ENCODE peak calls at places on chromosomes 4 and X, in eight cellular contexts. X, U, G, C, K, V, R and A are unnamed samples. For H3K4me1, the result is how much of the 10 kb centered on the place peaks cover.

GRCh38 chrX:127877358-127877757 is 174.8 kb downstream of the ACTRT1 start:
- DNase-seq in X (no peak), U (no peak), G (no peak), C (no peak), K (no peak), V (no peak), R (no peak), A (no peak)

GRCh38 chrX:140343226-140343873 is 161.5 kb downstream of the SOX3 start:
- DNase-seq in X (no peak), U (no peak), G (no peak), C (no peak), K (no peak), V (no peak), R (no peak), A (no peak)

GRCh38 chr4:88097301-88097700 is 61.1 kb downstream of the ABCG2 start:
- DNase-seq in X (no peak), U (no peak), G (no peak), C (no peak), K (no peak), V (no peak), R (no peak), A (no peak)

GRCh38 chr4:142408003-142408441 is 438.1 kb downstream of the INPP4B start:
- DNase-seq in X (no peak), U (no peak), G (no peak), C (peak), K (no peak), V (no peak), R (no peak), A (no peak)

GRCh38 chrX:69257504-69258127 is 92.4 kb upstream of the PJA1 start:
- DNase-seq in X (no peak), U (no peak), G (no peak), C (no peak), K (no peak), V (no peak), R (no peak), A (no peak)

GRCh38 chr4:151045907-151046306 is 30.8 kb upstream of the LRBA start:
- DNase-seq in X (no peak), U (no peak), G (no peak), C (no peak), K (no peak), V (peak), R (no peak), A (no peak)

GRCh38 chrX:41002021-41002420 is 83.2 kb upstream of the USP9X start:
- DNase-seq in X (no peak), U (no peak), G (no peak), C (no peak), K (no peak), V (no peak), R (no peak), A (no peak)

GRCh38 chr4:66062044-66062443 is 391.8 kb upstream of the EPHA5 start:
- DNase-seq in X (no peak), U (no peak), G (no peak), C (no peak), K (no peak), V (no peak), R (no peak), A (no peak)

GRCh38 chr4:61246003-61246402 is 45.9 kb downstream of the ADGRL3 start:
- DNase-seq in X (no peak), U (no peak), G (no peak), C (no peak), K (no peak), V (no peak), R (no peak), A (no peak)

GRCh38 chr4:164373021-164373420 is 380.9 kb upstream of the SMIM31 start:
- DNase-seq in X (no peak), U (no peak), G (no peak), C (no peak), K (no peak), V (no peak), R (no peak), A (no peak)

GRCh38 chrX:68498044-68498507 is 775 bp upstream of the YIPF6 start:
- DNase-seq in X (no peak), U (no peak), G (no peak), C (no peak), K (no peak), V (no peak), R (no peak), A (no peak)

GRCh38 chrX:47321978-47322377 is 48.4 kb upstream of the ZNF157 start:
- DNase-seq in X (peak), U (no peak), G (no peak), C (no peak), K (no peak), V (no peak), R (no peak), A (no peak)

GRCh38 chr4:182492456-182492855 is 249.3 kb downstream of the TENM3 start:
- DNase-seq in X (no peak), U (no peak), G (no peak), C (no peak), K (no peak), V (no peak), R (no peak), A (no peak)

GRCh38 chr4:35125995-35126712 is 1118.2 kb downstream of the ARAP2 start:
- DNase-seq in X (no peak), U (no peak), G (no peak), C (no peak), K (no peak), V (no peak), R (no peak), A (no peak)

GRCh38 chrX:40154229-40154852 is 56.6 kb upstream of the BCOR start:
- DNase-seq in X (peak), U (no peak), G (no peak), C (no peak), K (no peak), V (no peak), R (no peak), A (no peak)

GRCh38 chr4:67912051-67912450 is 28.2 kb upstream of the TMPRSS11D start:
- DNase-seq in X (no peak), U (no peak), G (no peak), C (no peak), K (no peak), V (no peak), R (no peak), A (no peak)

GRCh38 chr4:72767903-72768817 is 199.1 kb upstream of the ADAMTS3 start:
- DNase-seq in X (no peak), U (no peak), G (no peak), C (no peak), K (no peak), V (no peak), R (no peak), A (no peak)

GRCh38 chr4:153260152-153260551 is 55.9 kb downstream of the TRIM2 start:
- DNase-seq in X (no peak), U (no peak), G (no peak), C (no peak), K (no peak), V (no peak), R (no peak), A (no peak)

GRCh38 chr4:41012308-41012707 is 202.0 kb downstream of the APBB2 start:
- DNase-seq in X (no peak), U (no peak), G (no peak), C (no peak), K (no peak), V (no peak), R (no peak), A (no peak)

GRCh38 chr4:137452799-137453198 is 79.5 kb downstream of the PCDH18 start:
- DNase-seq in X (no peak), U (no peak), G (no peak), C (no peak), K (no peak), V (no peak), R (no peak), A (no peak)

GRCh38 chrX:150478496-150479492 is 89.6 kb upstream of the MTM1 start:
- DNase-seq in X (no peak), U (no peak), G (no peak), C (no peak), K (no peak), V (no peak), R (no peak), A (no peak)

GRCh38 chrX:43349363-43349762 is 306.7 kb upstream of the MAOA start:
- DNase-seq in X (no peak), U (no peak), G (peak), C (no peak), K (no peak), V (peak), R (peak), A (peak)

GRCh38 chr4:155906554-155907247 is 3.2 kb downstream of the TDO2 start:
- DNase-seq in X (no peak), U (no peak), G (no peak), C (no peak), K (no peak), V (no peak), R (peak), A (no peak)

GRCh38 chr4:152050098-152050497 is 289.3 kb upstream of the GATB start:
- DNase-seq in X (no peak), U (no peak), G (no peak), C (no peak), K (no peak), V (no peak), R (no peak), A (no peak)

GRCh38 chrX:69165116-69165651 is at the start of gene PJA1:
- DNase-seq in X (peak), U (peak), G (peak), C (peak), K (peak), V (no peak), R (peak), A (peak)

GRCh38 chrX:46576458-46576857 is 2.9 kb downstream of the CHST7 start:
- DNase-seq in X (no peak), U (no peak), G (no peak), C (no peak), K (no peak), V (no peak), R (peak), A (peak)

GRCh38 chrX:8103655-8104054 is 67.4 kb downstream of the VCX2 start:
- DNase-seq in X (no peak), U (no peak), G (no peak), C (no peak), K (no peak), V (no peak), R (no peak), A (no peak)

GRCh38 chrX:9342581-9343051 is 122.2 kb upstream of the TBL1X start:
- DNase-seq in X (peak), U (peak), G (peak), C (peak), K (peak), V (peak), R (peak), A (peak)

GRCh38 chrX:3599787-3600465 is 113.5 kb downstream of the PRKX start:
- DNase-seq in X (no peak), U (no peak), G (no peak), C (no peak), K (no peak), V (no peak), R (no peak), A (no peak)

GRCh38 chrX:82757614-82758013 is 750.5 kb upstream of the POU3F4 start:
- DNase-seq in X (no peak), U (no peak), G (no peak), C (no peak), K (no peak), V (no peak), R (no peak), A (no peak)

GRCh38 chr4:104719539-104720230 is 225.0 kb upstream of the CXXC4 start:
- DNase-seq in X (no peak), U (no peak), G (no peak), C (no peak), K (no peak), V (no peak), R (no peak), A (no peak)

GRCh38 chr4:183798249-183798920 is 106.7 kb upstream of the STOX2 start:
- DNase-seq in X (no peak), U (no peak), G (no peak), C (no peak), K (no peak), V (no peak), R (no peak), A (peak)

GRCh38 chr4:30929649-30930048 is 209.5 kb downstream of the PCDH7 start:
- DNase-seq in X (no peak), U (no peak), G (no peak), C (no peak), K (no peak), V (no peak), R (no peak), A (no peak)

GRCh38 chr4:167943872-167944505 is 148.3 kb upstream of the ANXA10 start:
- DNase-seq in X (no peak), U (no peak), G (no peak), C (no peak), K (no peak), V (no peak), R (no peak), A (no peak)

GRCh38 chr4:92163348-92163747 is 140.4 kb upstream of the GRID2 start:
- DNase-seq in X (no peak), U (no peak), G (no peak), C (no peak), K (no peak), V (peak), R (no peak), A (no peak)

GRCh38 chrX:20231598-20231997 is 35.1 kb downstream of the RPS6KA3 start:
- DNase-seq in X (no peak), U (no peak), G (no peak), C (no peak), K (no peak), V (no peak), R (no peak), A (no peak)

GRCh38 chrX:4932790-4933189 is 1219.3 kb upstream of the PRKX start:
- DNase-seq in X (no peak), U (no peak), G (no peak), C (no peak), K (no peak), V (no peak), R (no peak), A (no peak)

GRCh38 chrX:40168183-40169015 is 70.6 kb upstream of the BCOR start:
- DNase-seq in X (no peak), U (no peak), G (no peak), C (peak), K (no peak), V (no peak), R (no peak), A (no peak)

GRCh38 chr4:111959202-111959601 is 186.1 kb upstream of the FAM241A start:
- DNase-seq in X (no peak), U (no peak), G (no peak), C (no peak), K (no peak), V (peak), R (no peak), A (no peak)

GRCh38 chr4:53377319-53378170 is at the start of gene FIP1L1:
- DNase-seq in X (peak), U (peak), G (peak), C (peak), K (peak), V (peak), R (peak), A (peak)
- TF ChIP-seq POLR2A in X (peak), U (peak), G (peak), C (peak), K (peak), V (peak), R (peak), A (peak)

DNA sequence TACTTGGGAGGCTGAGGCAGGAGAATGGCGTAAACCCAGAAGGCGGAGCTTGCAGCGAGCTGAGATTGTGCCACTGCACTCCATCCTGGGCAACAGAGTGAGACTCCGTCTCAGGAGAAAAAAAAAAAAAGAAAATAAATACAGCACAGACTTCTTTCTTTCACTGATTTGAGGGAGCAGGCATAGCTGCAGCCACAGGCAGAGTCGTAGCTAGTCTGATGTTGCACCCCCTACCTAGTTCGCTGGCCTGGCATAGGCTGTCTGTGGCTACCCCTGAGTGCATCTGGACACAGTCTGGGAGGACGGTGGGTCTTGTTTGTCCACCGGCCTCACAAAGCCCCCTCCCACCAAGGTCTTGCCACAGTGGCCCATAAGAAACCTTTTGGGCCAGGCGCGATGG is 21.4 kb downstream of the IL3RA start:
- DNase-seq in X (no peak), U (no peak), G (no peak), C (no peak), K (no peak), V (no peak), R (no peak), A (no peak)
- H3K4me1 ChIP-seq in X (under half), U (under half), G (under half), C (under half), K (under half), V (under half), R (under half), A (under half)

GRCh38 chr4:109562457-109563237 is 2.6 kb downstream of the MCUB start:
- DNase-seq in X (no peak), U (no peak), G (no peak), C (no peak), K (no peak), V (no peak), R (no peak), A (no peak)

GRCh38 chr4:109557433-109557832 is 2.6 kb upstream of the MCUB start:
- DNase-seq in X (no peak), U (no peak), G (no peak), C (peak), K (no peak), V (no peak), R (no peak), A (no peak)

GRCh38 chr4:109559625-109559982 is 442 bp upstream of the MCUB start:
- DNase-seq in X (no peak), U (peak), G (no peak), C (peak), K (no peak), V (no peak), R (peak), A (peak)

GRCh38 chr4:109559983-109560686 is at the start of gene MCUB:
- DNase-seq in X (peak), U (peak), G (peak), C (peak), K (peak), V (peak), R (peak), A (peak)

DNA sequence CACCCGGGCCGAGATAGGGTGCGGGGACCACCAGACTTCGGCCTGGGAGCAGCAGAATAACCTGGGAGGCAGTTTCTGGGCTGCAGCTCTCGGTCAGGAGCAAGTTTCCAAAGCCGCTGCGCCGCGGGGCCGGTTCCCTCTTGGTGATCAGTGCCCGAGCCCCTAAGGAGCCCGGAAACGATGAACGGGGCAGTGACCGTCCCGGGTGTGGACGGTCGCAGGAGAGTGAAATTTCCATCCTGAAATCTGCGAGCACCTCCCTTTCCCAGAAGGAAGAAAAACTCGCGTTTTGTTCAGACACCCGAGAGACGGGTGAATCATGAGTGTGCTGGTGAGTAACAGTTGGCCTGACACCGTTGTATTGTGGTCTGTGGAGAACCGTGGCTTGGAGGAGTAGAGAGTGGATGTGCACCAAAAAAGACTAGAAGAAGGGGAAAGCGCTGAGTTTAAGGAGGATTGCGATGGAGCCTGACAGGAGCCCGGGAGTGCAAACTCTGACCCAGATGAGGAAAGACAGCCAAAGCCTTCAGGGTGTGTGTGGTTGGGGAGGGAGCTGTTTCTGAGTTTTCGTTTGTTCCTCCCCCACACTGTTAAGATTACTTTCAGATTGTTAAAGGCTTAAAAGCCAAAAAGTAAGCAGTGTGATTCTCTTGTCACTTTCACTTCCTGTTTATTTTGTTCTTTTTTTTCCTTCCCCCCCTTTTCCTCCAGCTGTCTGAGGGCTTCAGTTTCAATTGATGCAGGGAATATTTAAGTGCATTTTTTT is 824 bp downstream of the MCUB start:
- DNase-seq in X (peak), U (peak), G (no peak), C (peak), K (no peak), V (no peak), R (peak), A (peak)
- TF ChIP-seq POLR2A in X (no peak), U (no peak), G (no peak), C (no peak), K (no peak), V (no peak), R (no peak), A (no peak)

GRCh38 chrX:103825881-103826280 is 6.2 kb downstream of the RAB9B start:
- DNase-seq in X (no peak), U (no peak), G (no peak), C (no peak), K (no peak), V (no peak), R (no peak), A (no peak)
- H3K4me1 ChIP-seq in X (under half), U (under half), G (under half), C (under half), K (under half), V (under half), R (under half), A (under half)

GRCh38 chr4:81625422-81626417 is 154.0 kb upstream of the RASGEF1B start:
- DNase-seq in X (no peak), U (no peak), G (no peak), C (no peak), K (no peak), V (no peak), R (no peak), A (no peak)
- TF ChIP-seq POLR2A in X (no peak), U (no peak), G (no peak), C (no peak), K (no peak), V (no peak), R (no peak), A (no peak)

DNA sequence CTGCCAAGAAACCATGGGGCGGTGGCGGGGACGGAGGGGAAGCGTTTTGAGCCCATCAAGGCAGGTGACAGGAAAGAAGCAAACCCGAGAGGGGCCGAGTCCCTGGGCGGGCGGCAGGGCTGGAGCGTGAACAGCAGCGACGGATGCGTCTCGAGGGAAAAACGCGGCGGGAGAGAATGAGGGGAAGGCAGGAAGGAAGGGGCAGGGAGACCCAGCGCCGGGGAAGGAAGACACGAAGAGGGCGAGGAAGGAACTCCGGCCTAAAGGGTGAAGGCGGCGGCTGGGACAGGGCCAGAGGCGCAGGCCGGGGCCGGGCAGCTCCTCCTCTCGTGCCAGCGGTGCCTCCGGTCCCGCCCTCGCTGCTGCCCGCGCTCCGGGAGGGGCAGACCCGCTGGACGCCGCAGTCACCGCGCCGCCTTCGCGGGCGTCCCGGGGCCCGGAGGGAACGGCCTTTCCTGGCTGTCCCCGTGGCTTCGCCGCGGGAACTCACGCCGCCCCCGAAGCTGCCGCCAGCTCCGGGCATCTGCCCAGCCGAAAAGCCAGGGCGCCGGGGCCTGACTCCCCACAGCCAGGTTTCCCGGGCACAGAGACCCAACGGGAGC is 751 bp upstream of the RGS12 start:
- DNase-seq in X (peak), U (peak), G (peak), C (peak), K (peak), V (peak), R (peak), A (peak)
- H3K4me1 ChIP-seq in X (under half), U (under half), G (under half), C (under half), K (under half), V (under half), R (under half), A (under half)

GRCh38 chrX:118495958-118496762 is 545 bp downstream of the DOCK11 start:
- DNase-seq in X (peak), U (peak), G (peak), C (peak), K (peak), V (no peak), R (peak), A (peak)
- TF ChIP-seq POLR2A in X (no peak), U (peak), G (no peak), C (no peak), K (no peak), V (no peak), R (no peak), A (no peak)

GRCh38 chr4:42625366-42625765 is 31.5 kb downstream of the ATP8A1 start:
- DNase-seq in X (no peak), U (no peak), G (no peak), C (no peak), K (no peak), V (no peak), R (no peak), A (no peak)

GRCh38 chr4:42628740-42629139 is 28.2 kb downstream of the ATP8A1 start:
- DNase-seq in X (no peak), U (no peak), G (no peak), C (no peak), K (no peak), V (no peak), R (peak), A (no peak)

GRCh38 chr4:42630908-42631307 is 26.0 kb downstream of the ATP8A1 start:
- DNase-seq in X (no peak), U (no peak), G (no peak), C (no peak), K (no peak), V (no peak), R (no peak), A (no peak)

GRCh38 chr4:42626629-42627028 is 30.3 kb downstream of the ATP8A1 start:
- DNase-seq in X (no peak), U (no peak), G (no peak), C (no peak), K (no peak), V (no peak), R (no peak), A (no peak)

GRCh38 chr4:42627887-42628646 is 28.8 kb downstream of the ATP8A1 start:
- DNase-seq in X (peak), U (peak), G (peak), C (peak), K (peak), V (no peak), R (peak), A (peak)
- H3K4me1 ChIP-seq in X (under half), U (under half), G (under half), C (under half), K (under half), V (under half), R (under half), A (under half)